ENCODE peak calls at places on chromosomes 13 and 19, in five cellular contexts. One of them, this sample, is unnamed. For H3K4me1, the result is how much of the 10 kb centered on the place peaks cover.

GRCh38 chr19:39681416-39681815 is 22.9 kb upstream of the LGALS14 start:
- DNase-seq in H1: no peak
- DNase-seq in HepG2: no peak
- DNase-seq in K562: no peak
- DNase-seq in IMR-90: no peak
- DNase-seq in this sample: no peak

GRCh38 chr13:45511310-45512147 is 46.8 kb downstream of the COG3 start:
- DNase-seq in IMR-90: peak
- DNase-seq in K562: peak
- DNase-seq in HepG2: peak
- DNase-seq in H1: no peak
- DNase-seq in this sample: peak

GRCh38 chr19:4089400-4089908 is 22.8 kb upstream of the ZBTB7A start:
- DNase-seq in H1: no peak
- DNase-seq in K562: no peak
- DNase-seq in IMR-90: no peak
- DNase-seq in HepG2: no peak
- DNase-seq in this sample: no peak

GRCh38 chr13:37501187-37501586 is 97.4 kb downstream of the POSTN start:
- DNase-seq in K562: no peak
- DNase-seq in HepG2: no peak
- DNase-seq in H1: no peak
- DNase-seq in IMR-90: peak
- DNase-seq in this sample: no peak

GRCh38 chr19:30855475-30855874 is 483.3 kb downstream of the ZNF536 start:
- DNase-seq in HepG2: no peak
- DNase-seq in IMR-90: no peak
- DNase-seq in H1: no peak
- DNase-seq in K562: no peak
- DNase-seq in this sample: no peak

GRCh38 chr13:114148521-114148855 is 16.1 kb upstream of the RASA3 start:
- DNase-seq in IMR-90: no peak
- DNase-seq in H1: no peak
- DNase-seq in HepG2: no peak
- DNase-seq in K562: no peak
- DNase-seq in this sample: no peak

GRCh38 chr13:23202383-23202782 is 21.6 kb downstream of the SGCG start:
- DNase-seq in H1: no peak
- DNase-seq in IMR-90: no peak
- DNase-seq in HepG2: no peak
- DNase-seq in K562: no peak
- DNase-seq in this sample: no peak

GRCh38 chr13:33722216-33722900 is 95.6 kb upstream of the RFC3 start:
- DNase-seq in HepG2: no peak
- DNase-seq in H1: no peak
- DNase-seq in K562: no peak
- DNase-seq in IMR-90: peak
- DNase-seq in this sample: no peak

GRCh38 chr19:14347999-14348889 is 33.0 kb upstream of the ADGRE5 start:
- DNase-seq in IMR-90: no peak
- DNase-seq in HepG2: peak
- DNase-seq in K562: peak
- DNase-seq in H1: peak
- DNase-seq in this sample: peak

GRCh38 chr13:46492946-46493345 is 60.0 kb upstream of the LRCH1 start:
- DNase-seq in K562: peak
- DNase-seq in IMR-90: peak
- DNase-seq in H1: no peak
- DNase-seq in HepG2: peak
- DNase-seq in this sample: peak

GRCh38 chr19:28257396-28257795 is 955.6 kb downstream of the UQCRFS1 start:
- DNase-seq in HepG2: no peak
- DNase-seq in K562: no peak
- DNase-seq in H1: no peak
- DNase-seq in IMR-90: no peak
- DNase-seq in this sample: no peak

GRCh38 chr13:35283856-35284255 is 192.6 kb downstream of the MAB21L1 start:
- DNase-seq in K562: no peak
- DNase-seq in H1: no peak
- DNase-seq in IMR-90: no peak
- DNase-seq in HepG2: peak
- DNase-seq in this sample: no peak

GRCh38 chr19:12139309-12139708 is 841 bp downstream of the ZNF20 start:
- DNase-seq in H1: no peak
- DNase-seq in IMR-90: peak
- DNase-seq in K562: no peak
- DNase-seq in HepG2: no peak
- DNase-seq in this sample: no peak

GRCh38 chr19:54551950-54552912 is 21.4 kb upstream of the LILRA2 start:
- DNase-seq in IMR-90: no peak
- DNase-seq in H1: no peak
- DNase-seq in HepG2: no peak
- DNase-seq in K562: no peak
- DNase-seq in this sample: no peak

DNA sequence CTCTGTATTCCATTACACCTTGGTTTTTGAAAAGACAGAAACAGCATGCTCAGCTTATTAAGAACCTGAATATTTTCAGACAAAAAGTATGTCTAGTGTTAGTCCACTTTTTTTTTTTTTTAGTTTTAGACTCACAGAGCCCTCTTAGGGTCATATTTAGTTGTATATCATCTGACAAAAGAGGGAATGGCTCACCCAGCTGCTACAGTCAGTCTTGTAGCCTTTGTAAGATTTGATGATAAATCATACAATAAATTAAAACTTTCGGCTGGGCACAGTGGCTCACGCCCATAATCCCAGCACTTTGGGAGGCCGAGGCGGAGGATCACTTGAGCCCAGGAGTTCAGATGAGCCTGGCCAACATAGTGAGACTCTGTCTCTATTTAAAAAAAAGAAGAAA is 43.7 kb upstream of the LDLR start:
- DNase-seq in IMR-90: no peak
- DNase-seq in HepG2: no peak
- DNase-seq in H1: no peak
- DNase-seq in K562: no peak
- DNase-seq in this sample: no peak
- H3K4me1 ChIP-seq in IMR-90: under half
- H3K4me1 ChIP-seq in HepG2: under half
- H3K4me1 ChIP-seq in H1: under half
- H3K4me1 ChIP-seq in K562: under half
- H3K4me1 ChIP-seq in this sample: under half

GRCh38 chr19:18418725-18419194 is 438 bp upstream of the SSBP4 start:
- DNase-seq in IMR-90: no peak
- DNase-seq in H1: no peak
- DNase-seq in HepG2: no peak
- DNase-seq in K562: no peak
- DNase-seq in this sample: no peak
- TF ChIP-seq MAFK in IMR-90: no peak
- TF ChIP-seq MAFK in H1: no peak
- TF ChIP-seq MAFK in HepG2: no peak
- TF ChIP-seq MAFK in K562: no peak
- TF ChIP-seq MAFK in this sample: no peak

GRCh38 chr19:5663904-5664303 is 16.4 kb downstream of the MICOS13 start:
- DNase-seq in K562: no peak
- DNase-seq in IMR-90: no peak
- DNase-seq in H1: no peak
- DNase-seq in HepG2: no peak
- DNase-seq in this sample: no peak
- H3K4me2 ChIP-seq in K562: no peak
- H3K4me2 ChIP-seq in IMR-90: no peak
- H3K4me2 ChIP-seq in H1: no peak
- H3K4me2 ChIP-seq in HepG2: no peak
- H3K4me2 ChIP-seq in this sample: no peak

GRCh38 chr19:17244618-17245534 is 843 bp downstream of the NR2F6 start:
- DNase-seq in HepG2: no peak
- DNase-seq in K562: no peak
- DNase-seq in H1: no peak
- DNase-seq in IMR-90: no peak
- DNase-seq in this sample: no peak
- H3K4me1 ChIP-seq in HepG2: half or more
- H3K4me1 ChIP-seq in K562: half or more
- H3K4me1 ChIP-seq in H1: under half
- H3K4me1 ChIP-seq in IMR-90: under half
- H3K4me1 ChIP-seq in this sample: half or more

DNA sequence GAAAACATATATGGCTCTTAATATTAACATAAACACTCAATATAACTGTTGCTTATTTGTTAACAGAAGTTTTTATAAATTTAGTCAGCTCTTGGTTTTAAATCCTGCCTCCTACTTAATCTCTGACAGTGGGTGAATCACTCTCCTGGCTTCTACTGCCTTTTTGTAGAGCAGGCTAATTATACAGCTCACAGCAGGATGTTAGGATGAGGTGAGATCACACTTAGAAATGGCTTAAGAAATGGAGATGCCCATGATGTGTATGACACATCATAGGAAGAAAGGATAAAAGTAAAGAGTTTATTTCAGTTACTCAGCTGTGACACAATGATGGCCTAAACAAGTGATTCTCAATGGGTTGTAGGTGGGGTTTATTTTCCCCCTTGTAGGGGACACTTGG is 345.6 kb downstream of the SPRY2 start:
- DNase-seq in IMR-90: peak
- DNase-seq in H1: no peak
- DNase-seq in HepG2: no peak
- DNase-seq in K562: no peak
- DNase-seq in this sample: no peak
- TF ChIP-seq MAFK in IMR-90: peak
- TF ChIP-seq MAFK in H1: no peak
- TF ChIP-seq MAFK in HepG2: no peak
- TF ChIP-seq MAFK in K562: no peak
- TF ChIP-seq MAFK in this sample: no peak

DNA sequence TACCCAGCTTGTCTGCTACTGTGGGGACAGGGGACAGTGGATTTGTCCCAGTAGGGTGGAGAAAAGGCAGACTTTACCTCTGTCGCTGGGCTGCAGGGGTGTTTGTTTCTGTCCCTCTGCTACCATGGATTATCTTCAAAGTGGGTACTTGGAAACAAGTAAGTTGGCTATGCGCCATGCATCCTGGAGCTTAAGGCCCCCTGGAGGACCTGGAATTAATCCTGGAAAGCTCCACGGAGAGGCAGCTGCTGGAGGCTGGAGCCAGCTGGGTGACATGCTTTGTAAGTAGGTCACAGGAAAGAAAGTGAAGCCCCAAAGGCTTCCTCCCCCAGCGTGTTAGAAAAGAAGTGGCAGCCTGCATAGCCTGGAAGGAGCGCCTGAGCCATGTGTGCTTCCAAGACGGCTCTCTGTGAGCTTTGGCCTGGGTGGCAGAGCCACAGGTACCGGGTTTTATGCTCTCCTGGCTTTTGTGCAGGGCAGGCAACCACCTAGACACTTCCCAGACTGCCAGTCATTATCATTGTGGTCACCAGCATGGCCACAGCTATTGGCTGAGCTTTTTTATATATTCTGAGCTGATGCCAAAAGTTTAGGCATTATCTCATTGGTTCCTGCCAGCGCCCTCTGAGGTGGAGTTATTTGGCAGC is 9.5 kb downstream of the B3GLCT start:
- DNase-seq in K562: no peak
- DNase-seq in H1: no peak
- DNase-seq in IMR-90: peak
- DNase-seq in HepG2: no peak
- DNase-seq in this sample: no peak
- H3K4me2 ChIP-seq in K562: no peak
- H3K4me2 ChIP-seq in H1: no peak
- H3K4me2 ChIP-seq in IMR-90: peak
- H3K4me2 ChIP-seq in HepG2: no peak
- H3K4me2 ChIP-seq in this sample: no peak

GRCh38 chr13:79404361-79404760 is 1.7 kb downstream of the RBM26 start:
- DNase-seq in IMR-90: no peak
- DNase-seq in HepG2: no peak
- DNase-seq in H1: no peak
- DNase-seq in K562: no peak
- DNase-seq in this sample: no peak
- H3K4me1 ChIP-seq in IMR-90: under half
- H3K4me1 ChIP-seq in HepG2: half or more
- H3K4me1 ChIP-seq in H1: under half
- H3K4me1 ChIP-seq in K562: under half
- H3K4me1 ChIP-seq in this sample: under half

GRCh38 chr19:48872182-48872883 is at the start of gene PPP1R15A:
- DNase-seq in H1: peak
- DNase-seq in HepG2: peak
- DNase-seq in IMR-90: peak
- DNase-seq in K562: peak
- DNase-seq in this sample: peak

GRCh38 chr19:48873476-48874308 is 1.5 kb downstream of the PPP1R15A start:
- DNase-seq in K562: peak
- DNase-seq in H1: no peak
- DNase-seq in IMR-90: no peak
- DNase-seq in HepG2: no peak
- DNase-seq in this sample: no peak

GRCh38 chr19:48877900-48878218 is 5.6 kb downstream of the PPP1R15A start:
- DNase-seq in H1: no peak
- DNase-seq in K562: peak
- DNase-seq in IMR-90: no peak
- DNase-seq in HepG2: no peak
- DNase-seq in this sample: peak

GRCh38 chr19:48872884-48873475 is 759 bp downstream of the PPP1R15A start:
- DNase-seq in HepG2: peak
- DNase-seq in IMR-90: peak
- DNase-seq in K562: peak
- DNase-seq in H1: peak
- DNase-seq in this sample: peak

GRCh38 chr19:48874309-48875135 is 2.3 kb downstream of the PPP1R15A start:
- DNase-seq in K562: peak
- DNase-seq in H1: no peak
- DNase-seq in HepG2: no peak
- DNase-seq in IMR-90: peak
- DNase-seq in this sample: peak
- TF ChIP-seq MAFK in K562: no peak
- TF ChIP-seq MAFK in H1: no peak
- TF ChIP-seq MAFK in HepG2: no peak
- TF ChIP-seq MAFK in IMR-90: no peak
- TF ChIP-seq MAFK in this sample: no peak

GRCh38 chr19:44548736-44549135 is 19.3 kb upstream of the CEACAM20 start:
- DNase-seq in HepG2: no peak
- DNase-seq in H1: no peak
- DNase-seq in IMR-90: peak
- DNase-seq in K562: no peak
- DNase-seq in this sample: no peak
- H3K4me2 ChIP-seq in HepG2: no peak
- H3K4me2 ChIP-seq in H1: no peak
- H3K4me2 ChIP-seq in IMR-90: no peak
- H3K4me2 ChIP-seq in K562: no peak
- H3K4me2 ChIP-seq in this sample: no peak

DNA sequence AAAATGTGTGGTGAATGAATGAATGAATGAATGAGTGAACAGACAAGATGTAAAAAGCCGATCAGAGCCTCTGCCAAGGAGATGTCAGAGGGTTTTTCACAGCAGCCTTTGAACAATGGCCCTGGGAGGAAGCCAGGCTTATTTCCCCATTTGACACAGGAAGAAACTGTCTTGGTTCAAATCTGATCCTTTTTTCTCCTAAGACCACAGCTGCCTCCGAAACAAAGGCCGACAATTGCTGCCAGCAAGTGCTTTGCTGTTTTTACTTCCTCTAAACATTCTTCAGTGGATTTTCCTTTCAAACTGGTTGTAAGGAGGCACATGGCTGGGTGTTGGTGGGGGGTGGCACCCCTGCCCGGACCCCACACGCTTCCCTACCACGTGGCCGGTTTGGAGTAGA is 44.2 kb upstream of the HOMER3 start:
- DNase-seq in IMR-90: no peak
- DNase-seq in K562: no peak
- DNase-seq in HepG2: no peak
- DNase-seq in H1: no peak
- DNase-seq in this sample: no peak
- H3K4me1 ChIP-seq in IMR-90: under half
- H3K4me1 ChIP-seq in K562: under half
- H3K4me1 ChIP-seq in HepG2: under half
- H3K4me1 ChIP-seq in H1: under half
- H3K4me1 ChIP-seq in this sample: under half

This sample was measured in A549.